ENCODE peak calls at places on chromosomes 3 and 15, in eight cellular contexts. L is cardiac fibroblast; Q is pancreas; X is COR-L47; P is left cardiac atrium; R is stimulated activated CD8-positive, alpha-beta memory T cell treated with anti-CD3 and anti-CD28 coated beads, Interleukin-12 subunit alpha, Interleukin-12 subunit beta, amount 100 ng/mL, for 4 hours; O is left lobe of liver; A is H54. I is an unnamed sample.

GRCh38 chr15:52559583-52559982 is 9.2 kb downstream of the ARPP19 start:
- DNase-seq in X (no peak), R (no peak), A (no peak), O (no peak), Q (no peak), L (peak; percentile 48), P (no peak), I (no peak)

GRCh38 chr3:2247249-2247648 is 148.6 kb downstream of the CNTN4 start:
- DNase-seq in A (no peak), P (no peak), Q (no peak), L (no peak), O (no peak), R (no peak), X (no peak), I (no peak)

GRCh38 chr3:99697250-99697649 is 58.9 kb downstream of the COL8A1 start:
- DNase-seq in O (no peak), R (no peak), P (no peak), A (no peak), X (no peak), Q (no peak), L (no peak), I (no peak)

GRCh38 chr3:66423791-66424190 is 77.0 kb downstream of the LRIG1 start:
- DNase-seq in P (no peak), L (peak; percentile 86), Q (no peak), R (no peak), O (no peak), A (no peak), X (no peak), I (no peak)

GRCh38 chr15:53837263-53837662 is 77.8 kb upstream of the WDR72 start:
- DNase-seq in A (no peak), Q (peak; percentile 78), R (no peak), X (peak; percentile 94), P (no peak), L (no peak), O (peak; percentile 53), I (no peak)

GRCh38 chr3:46693038-46693896 is at the start of gene ALS2CL:
- DNase-seq in L (no peak), P (peak; percentile 63), O (peak; percentile 85), X (no peak), R (peak; percentile 52), A (peak; percentile 73), Q (peak; percentile 89), I (peak; percentile 77)

GRCh38 chr15:42955518-42955917 is 34.9 kb upstream of the TTBK2 start:
- DNase-seq in A (peak; percentile 25), O (no peak), Q (no peak), R (no peak), X (no peak), P (no peak), L (peak; percentile 86), I (no peak)

GRCh38 chr15:45529613-45530012 is 7.1 kb upstream of the SLC30A4 start:
- DNase-seq in X (no peak), A (no peak), O (no peak), L (no peak), Q (no peak), R (no peak), P (no peak), I (no peak)

GRCh38 chr3:114022145-114022544 is 34.2 kb downstream of the CCDC191 start:
- DNase-seq in X (no peak), P (no peak), O (no peak), Q (no peak), A (no peak), L (no peak), R (no peak), I (no peak)

GRCh38 chr3:42263354-42264346 is 2.3 kb downstream of the CCK start:
- DNase-seq in L (no peak), A (no peak), R (no peak), O (no peak), Q (peak; percentile 43), P (no peak), X (peak; percentile 31), I (no peak)

GRCh38 chr3:142723968-142724681 is at the start of gene TRPC1:
- DNase-seq in L (peak; percentile 81), A (peak; percentile 88), O (peak; percentile 60), Q (peak; percentile 84), P (peak; percentile 79), R (peak; percentile 58), X (peak; percentile 94), I (peak; percentile 81)

GRCh38 chr3:50154840-50155490 is at the start of gene SEMA3F:
- DNase-seq in R (peak; percentile 53), O (peak; percentile 79), X (peak; percentile 36), P (peak; percentile 77), A (peak; percentile 84), L (peak; percentile 44), Q (no peak), I (peak; percentile 73)

GRCh38 chr3:4571690-4572334 is 78.7 kb downstream of the ITPR1 start:
- DNase-seq in P (no peak), Q (no peak), O (no peak), L (peak; percentile 32), A (no peak), R (no peak), X (no peak), I (no peak)

GRCh38 chr3:9915252-9916141 is 1.4 kb upstream of the IL17RC start:
- DNase-seq in L (peak; percentile 58), P (peak; percentile 80), Q (peak; percentile 93), A (no peak), X (peak; percentile 9), R (peak; percentile 16), O (peak; percentile 71), I (peak; percentile 17)

GRCh38 chr15:93001881-93002280 is 87.1 kb downstream of the RGMA start:
- DNase-seq in L (peak; percentile 34), X (no peak), P (no peak), O (no peak), Q (no peak), A (no peak), R (no peak), I (no peak)

GRCh38 chr3:152280539-152280938 is 11.8 kb downstream of the MBNL1 start:
- DNase-seq in A (no peak), P (no peak), Q (no peak), X (no peak), R (no peak), O (no peak), L (no peak), I (no peak)

GRCh38 chr15:70299931-70300858 is 202.5 kb upstream of the TLE3 start:
- DNase-seq in L (no peak), O (no peak), P (no peak), R (peak; percentile 67), Q (no peak), A (no peak), X (no peak), I (no peak)

GRCh38 chr15:73900129-73900712 is 26.0 kb upstream of the LOXL1 start:
- DNase-seq in L (no peak), Q (no peak), A (no peak), R (no peak), P (no peak), O (no peak), X (no peak), I (no peak)

GRCh38 chr3:120192579-120192978 is 92.4 kb downstream of the GPR156 start:
- DNase-seq in P (no peak), Q (no peak), L (no peak), O (no peak), R (no peak), A (no peak), X (no peak), I (no peak)

GRCh38 chr3:119579366-119580147 is at the start of gene ADPRH:
- DNase-seq in A (peak; percentile 24), X (no peak), P (peak; percentile 89), L (peak; percentile 68), R (peak; percentile 35), O (peak; percentile 91), Q (peak; percentile 94), I (no peak)

GRCh38 chr3:119769394-119770149 is 12.3 kb upstream of the NR1I2 start:
- DNase-seq in Q (no peak), O (no peak), L (peak; percentile 89), R (no peak), X (no peak), P (peak; percentile 25), A (no peak), I (no peak)

GRCh38 chr3:168395551-168395950 is 299.8 kb upstream of the GOLIM4 start:
- DNase-seq in P (no peak), O (no peak), R (no peak), Q (no peak), X (no peak), L (no peak), A (no peak), I (no peak)

GRCh38 chr3:177357352-177358084 is 160.2 kb upstream of the TBL1XR1 start:
- DNase-seq in P (peak; percentile 61), O (no peak), R (no peak), Q (no peak), L (peak; percentile 94), X (peak; percentile 41), A (peak; percentile 65), I (peak; percentile 8)

GRCh38 chr3:124014366-124014942 is 22.5 kb upstream of the ROPN1 start:
- DNase-seq in L (peak; percentile 37), O (no peak), Q (no peak), A (no peak), P (peak; percentile 27), R (no peak), X (no peak), I (no peak)

GRCh38 chr3:49357466-49358216 is 512 bp downstream of the GPX1 start:
- DNase-seq in R (peak; percentile 42), O (peak; percentile 59), P (peak; percentile 64), X (no peak), L (peak; percentile 95), A (peak; percentile 51), Q (peak; percentile 78), I (peak; percentile 63)

GRCh38 chr3:188174309-188175044 is 20.5 kb downstream of the LPP start:
- DNase-seq in O (no peak), Q (no peak), A (no peak), X (no peak), P (no peak), L (no peak), R (no peak), I (no peak)

GRCh38 chr3:28768439-28768838 is 419.8 kb upstream of the AZI2 start:
- DNase-seq in R (no peak), L (no peak), O (no peak), X (no peak), Q (no peak), P (no peak), A (no peak), I (no peak)

GRCh38 chr15:81910997-81911396 is 134.8 kb downstream of the MEX3B start:
- DNase-seq in A (no peak), Q (no peak), X (no peak), L (no peak), R (no peak), P (no peak), O (no peak), I (no peak)

GRCh38 chr3:170614214-170614966 is 28.5 kb upstream of the SLC7A14 start:
- DNase-seq in Q (no peak), A (peak; percentile 70), L (peak; percentile 95), R (no peak), X (no peak), O (no peak), P (peak; percentile 34), I (no peak)

GRCh38 chr3:9402410-9403228 is 5.2 kb downstream of the SETD5 start:
- DNase-seq in Q (peak; percentile 60), A (no peak), O (peak; percentile 72), X (no peak), R (no peak), P (peak; percentile 47), L (peak; percentile 35), I (no peak)

I was measured in stimulated activated naive CD4-positive, alpha-beta T cell.